ENCODE peak calls at places on chromosomes 3 and 15, in eight cellular contexts. One of them, this sample, is unnamed.

GRCh38 chr15:76006136-76006778 is 6.0 kb downstream of the NRG4 start:
- DNase-seq in SW 1271: no peak
- DNase-seq in ascending aorta: no peak
- DNase-seq in iris pigment epithelial cell: peak
- DNase-seq in CD4-positive, CD25-positive, alpha-beta regulatory T cell: no peak
- DNase-seq in fibroblast of mammary gland: peak
- DNase-seq in epithelial cell of esophagus: peak
- DNase-seq in AG20443: no peak
- DNase-seq in this sample: peak

GRCh38 chr15:31561156-31561555 is 234.5 kb downstream of the KLF13 start:
- DNase-seq in iris pigment epithelial cell: no peak
- DNase-seq in fibroblast of mammary gland: no peak
- DNase-seq in SW 1271: no peak
- DNase-seq in CD4-positive, CD25-positive, alpha-beta regulatory T cell: no peak
- DNase-seq in AG20443: no peak
- DNase-seq in ascending aorta: no peak
- DNase-seq in epithelial cell of esophagus: no peak
- DNase-seq in this sample: no peak

GRCh38 chr3:58134468-58134867 is 76.3 kb downstream of the DNASE1L3 start:
- DNase-seq in CD4-positive, CD25-positive, alpha-beta regulatory T cell: no peak
- DNase-seq in AG20443: no peak
- DNase-seq in iris pigment epithelial cell: no peak
- DNase-seq in ascending aorta: no peak
- DNase-seq in epithelial cell of esophagus: no peak
- DNase-seq in SW 1271: no peak
- DNase-seq in fibroblast of mammary gland: no peak
- DNase-seq in this sample: no peak

GRCh38 chr3:169171739-169172138 is 491.8 kb downstream of the MECOM start:
- DNase-seq in ascending aorta: no peak
- DNase-seq in CD4-positive, CD25-positive, alpha-beta regulatory T cell: no peak
- DNase-seq in fibroblast of mammary gland: peak
- DNase-seq in SW 1271: no peak
- DNase-seq in epithelial cell of esophagus: no peak
- DNase-seq in iris pigment epithelial cell: no peak
- DNase-seq in AG20443: peak
- DNase-seq in this sample: no peak

GRCh38 chr15:87033056-87033455 is 953.4 kb downstream of the AGBL1 start:
- DNase-seq in SW 1271: peak
- DNase-seq in ascending aorta: no peak
- DNase-seq in iris pigment epithelial cell: peak
- DNase-seq in fibroblast of mammary gland: no peak
- DNase-seq in CD4-positive, CD25-positive, alpha-beta regulatory T cell: no peak
- DNase-seq in epithelial cell of esophagus: no peak
- DNase-seq in AG20443: no peak
- DNase-seq in this sample: peak

GRCh38 chr3:155382396-155383042 is 89.0 kb upstream of the STRIT1 start:
- DNase-seq in iris pigment epithelial cell: peak
- DNase-seq in AG20443: peak
- DNase-seq in SW 1271: peak
- DNase-seq in epithelial cell of esophagus: peak
- DNase-seq in CD4-positive, CD25-positive, alpha-beta regulatory T cell: peak
- DNase-seq in fibroblast of mammary gland: peak
- DNase-seq in ascending aorta: no peak
- DNase-seq in this sample: peak

GRCh38 chr15:70242962-70243685 is 145.4 kb upstream of the TLE3 start:
- DNase-seq in ascending aorta: no peak
- DNase-seq in SW 1271: no peak
- DNase-seq in iris pigment epithelial cell: no peak
- DNase-seq in CD4-positive, CD25-positive, alpha-beta regulatory T cell: no peak
- DNase-seq in fibroblast of mammary gland: no peak
- DNase-seq in epithelial cell of esophagus: peak
- DNase-seq in AG20443: no peak
- DNase-seq in this sample: no peak

GRCh38 chr15:53536479-53537120 is 222.9 kb downstream of the WDR72 start:
- DNase-seq in epithelial cell of esophagus: peak
- DNase-seq in SW 1271: no peak
- DNase-seq in iris pigment epithelial cell: peak
- DNase-seq in AG20443: no peak
- DNase-seq in ascending aorta: no peak
- DNase-seq in fibroblast of mammary gland: no peak
- DNase-seq in CD4-positive, CD25-positive, alpha-beta regulatory T cell: no peak
- DNase-seq in this sample: peak

GRCh38 chr15:42784705-42785104 is 47.8 kb upstream of the CDAN1 start:
- DNase-seq in AG20443: no peak
- DNase-seq in epithelial cell of esophagus: no peak
- DNase-seq in CD4-positive, CD25-positive, alpha-beta regulatory T cell: no peak
- DNase-seq in fibroblast of mammary gland: no peak
- DNase-seq in ascending aorta: no peak
- DNase-seq in SW 1271: no peak
- DNase-seq in iris pigment epithelial cell: no peak
- DNase-seq in this sample: no peak

GRCh38 chr3:38623539-38623938 is 25.9 kb downstream of the SCN5A start:
- DNase-seq in CD4-positive, CD25-positive, alpha-beta regulatory T cell: no peak
- DNase-seq in epithelial cell of esophagus: no peak
- DNase-seq in fibroblast of mammary gland: no peak
- DNase-seq in AG20443: no peak
- DNase-seq in iris pigment epithelial cell: no peak
- DNase-seq in SW 1271: no peak
- DNase-seq in ascending aorta: no peak
- DNase-seq in this sample: no peak

GRCh38 chr15:51382787-51383186 is 41.3 kb downstream of the GLDN start:
- DNase-seq in epithelial cell of esophagus: peak
- DNase-seq in ascending aorta: no peak
- DNase-seq in AG20443: peak
- DNase-seq in fibroblast of mammary gland: peak
- DNase-seq in iris pigment epithelial cell: peak
- DNase-seq in SW 1271: no peak
- DNase-seq in CD4-positive, CD25-positive, alpha-beta regulatory T cell: peak
- DNase-seq in this sample: peak

GRCh38 chr3:30305021-30305420 is 301.4 kb upstream of the TGFBR2 start:
- DNase-seq in epithelial cell of esophagus: no peak
- DNase-seq in iris pigment epithelial cell: peak
- DNase-seq in AG20443: no peak
- DNase-seq in fibroblast of mammary gland: no peak
- DNase-seq in ascending aorta: no peak
- DNase-seq in CD4-positive, CD25-positive, alpha-beta regulatory T cell: no peak
- DNase-seq in SW 1271: peak
- DNase-seq in this sample: no peak

GRCh38 chr3:71210257-71211002 is 373.1 kb downstream of the FOXP1 start:
- DNase-seq in CD4-positive, CD25-positive, alpha-beta regulatory T cell: no peak
- DNase-seq in epithelial cell of esophagus: peak
- DNase-seq in iris pigment epithelial cell: peak
- DNase-seq in ascending aorta: peak
- DNase-seq in AG20443: peak
- DNase-seq in SW 1271: no peak
- DNase-seq in fibroblast of mammary gland: peak
- DNase-seq in this sample: no peak

GRCh38 chr3:37779289-37780152 is 82.2 kb upstream of the CTDSPL start:
- DNase-seq in epithelial cell of esophagus: peak
- DNase-seq in AG20443: peak
- DNase-seq in iris pigment epithelial cell: peak
- DNase-seq in SW 1271: peak
- DNase-seq in fibroblast of mammary gland: peak
- DNase-seq in CD4-positive, CD25-positive, alpha-beta regulatory T cell: peak
- DNase-seq in ascending aorta: no peak
- DNase-seq in this sample: peak

GRCh38 chr15:67101981-67102929 is 36.9 kb downstream of the SMAD3 start:
- DNase-seq in AG20443: no peak
- DNase-seq in epithelial cell of esophagus: peak
- DNase-seq in fibroblast of mammary gland: peak
- DNase-seq in ascending aorta: no peak
- DNase-seq in SW 1271: no peak
- DNase-seq in iris pigment epithelial cell: peak
- DNase-seq in CD4-positive, CD25-positive, alpha-beta regulatory T cell: peak
- DNase-seq in this sample: peak

GRCh38 chr15:96374494-96374893 is 44.0 kb downstream of the NR2F2 start:
- DNase-seq in SW 1271: no peak
- DNase-seq in CD4-positive, CD25-positive, alpha-beta regulatory T cell: no peak
- DNase-seq in ascending aorta: no peak
- DNase-seq in iris pigment epithelial cell: no peak
- DNase-seq in AG20443: no peak
- DNase-seq in fibroblast of mammary gland: peak
- DNase-seq in epithelial cell of esophagus: peak
- DNase-seq in this sample: no peak

GRCh38 chr15:78075490-78076230 is 1.9 kb downstream of the TBC1D2B start:
- DNase-seq in ascending aorta: peak
- DNase-seq in fibroblast of mammary gland: peak
- DNase-seq in epithelial cell of esophagus: peak
- DNase-seq in AG20443: peak
- DNase-seq in CD4-positive, CD25-positive, alpha-beta regulatory T cell: no peak
- DNase-seq in iris pigment epithelial cell: peak
- DNase-seq in SW 1271: peak
- DNase-seq in this sample: peak

GRCh38 chr3:172209333-172210321 is 170.2 kb downstream of the FNDC3B start:
- DNase-seq in AG20443: no peak
- DNase-seq in epithelial cell of esophagus: no peak
- DNase-seq in iris pigment epithelial cell: no peak
- DNase-seq in ascending aorta: peak
- DNase-seq in SW 1271: no peak
- DNase-seq in CD4-positive, CD25-positive, alpha-beta regulatory T cell: no peak
- DNase-seq in fibroblast of mammary gland: no peak
- DNase-seq in this sample: no peak

GRCh38 chr15:43776101-43776717 is 557 bp downstream of the ELL3 start:
- DNase-seq in ascending aorta: no peak
- DNase-seq in CD4-positive, CD25-positive, alpha-beta regulatory T cell: no peak
- DNase-seq in SW 1271: no peak
- DNase-seq in fibroblast of mammary gland: no peak
- DNase-seq in epithelial cell of esophagus: peak
- DNase-seq in iris pigment epithelial cell: no peak
- DNase-seq in AG20443: no peak
- DNase-seq in this sample: peak

GRCh38 chr15:98076021-98076816 is 115.7 kb downstream of the ARRDC4 start:
- DNase-seq in AG20443: peak
- DNase-seq in epithelial cell of esophagus: peak
- DNase-seq in iris pigment epithelial cell: peak
- DNase-seq in ascending aorta: peak
- DNase-seq in CD4-positive, CD25-positive, alpha-beta regulatory T cell: no peak
- DNase-seq in fibroblast of mammary gland: peak
- DNase-seq in SW 1271: no peak
- DNase-seq in this sample: peak

GRCh38 chr3:178350763-178351162 is 185.5 kb upstream of the KCNMB2 start:
- DNase-seq in epithelial cell of esophagus: no peak
- DNase-seq in ascending aorta: no peak
- DNase-seq in SW 1271: no peak
- DNase-seq in iris pigment epithelial cell: peak
- DNase-seq in CD4-positive, CD25-positive, alpha-beta regulatory T cell: no peak
- DNase-seq in AG20443: peak
- DNase-seq in fibroblast of mammary gland: peak
- DNase-seq in this sample: no peak

GRCh38 chr3:124814620-124815421 is 72.3 kb downstream of the ITGB5 start:
- DNase-seq in SW 1271: no peak
- DNase-seq in CD4-positive, CD25-positive, alpha-beta regulatory T cell: no peak
- DNase-seq in fibroblast of mammary gland: peak
- DNase-seq in AG20443: no peak
- DNase-seq in iris pigment epithelial cell: peak
- DNase-seq in epithelial cell of esophagus: peak
- DNase-seq in ascending aorta: peak
- DNase-seq in this sample: no peak

GRCh38 chr3:6281662-6282061 is 579.3 kb upstream of the GRM7 start:
- DNase-seq in fibroblast of mammary gland: no peak
- DNase-seq in AG20443: no peak
- DNase-seq in iris pigment epithelial cell: no peak
- DNase-seq in SW 1271: no peak
- DNase-seq in epithelial cell of esophagus: no peak
- DNase-seq in ascending aorta: no peak
- DNase-seq in CD4-positive, CD25-positive, alpha-beta regulatory T cell: no peak
- DNase-seq in this sample: no peak

GRCh38 chr3:173893835-173894234 is 496.3 kb downstream of the NLGN1 start:
- DNase-seq in iris pigment epithelial cell: no peak
- DNase-seq in fibroblast of mammary gland: no peak
- DNase-seq in AG20443: no peak
- DNase-seq in CD4-positive, CD25-positive, alpha-beta regulatory T cell: no peak
- DNase-seq in SW 1271: no peak
- DNase-seq in epithelial cell of esophagus: no peak
- DNase-seq in ascending aorta: no peak
- DNase-seq in this sample: no peak

This sample was measured in astrocyte of the hippocampus.